ENCODE peak calls at places on chromosomes 5 and 9, in six cellular contexts. E, Z, O, W, U and P are unnamed samples.

GRCh38 chr5:98604301-98604700 is 169.2 kb upstream of the RGMB start:
- DNase-seq in E (no peak), Z (no peak), O (no peak), W (no peak), U (peak; percentile 35), P (no peak)

GRCh38 chr5:175596818-175597217 is 61.1 kb upstream of the HRH2 start:
- DNase-seq in E (no peak), Z (no peak), O (no peak), W (no peak), U (no peak), P (peak; percentile 56)

GRCh38 chr5:60522299-60522915 is 177.6 kb downstream of the DEPDC1B start:
- DNase-seq in E (no peak), Z (peak; percentile 83), O (no peak), W (no peak), U (peak; percentile 76), P (no peak)

GRCh38 chr9:112115955-112116354 is 59.1 kb downstream of the SUSD1 start:
- DNase-seq in E (no peak), Z (no peak), O (no peak), W (no peak), U (no peak), P (no peak)

GRCh38 chr5:37598665-37599064 is 219.5 kb downstream of the WDR70 start:
- DNase-seq in E (no peak), Z (no peak), O (no peak), W (no peak), U (no peak), P (no peak)

GRCh38 chr5:96838483-96839395 is 31.0 kb upstream of the ERAP1 start:
- DNase-seq in E (no peak), Z (no peak), O (no peak), W (no peak), U (peak; percentile 55), P (no peak)

GRCh38 chr9:112121633-112122032 is 53.5 kb downstream of the SUSD1 start:
- DNase-seq in E (no peak), Z (no peak), O (no peak), W (no peak), U (no peak), P (no peak)

GRCh38 chr5:40797273-40798011 is 732 bp downstream of the PRKAA1 start:
- DNase-seq in E (peak; percentile 71), Z (peak; percentile 84), O (peak; percentile 91), W (peak; percentile 85), U (peak; percentile 79), P (peak; percentile 91)

GRCh38 chr9:131263701-131264100 is 12.6 kb downstream of the FAM78A start:
- DNase-seq in E (no peak), Z (no peak), O (no peak), W (no peak), U (no peak), P (peak; percentile 49)

GRCh38 chr9:121889990-121890563 is 203.0 kb downstream of the TTLL11 start:
- DNase-seq in E (no peak), Z (no peak), O (no peak), W (no peak), U (peak; percentile 73), P (no peak)